ENCODE peak calls at places on chromosomes 6 and 20, in ten cellular contexts. V is colonic mucosa, S is fibroblast of lung, R is AG10803, B is ACHN, H is mesothelial cell of epicardium, Z is sciatic nerve, L is foreskin melanocyte, U is NCI-H226, P is substantia nigra. K is an unnamed sample.

GRCh38 chr6:41636803-41637178 is 1.5 kb upstream of the MDFI start:
- DNase-seq in V (peak), S (peak), R (no peak), B (peak), H (no peak), Z (no peak), L (no peak), U (peak), P (no peak), K (peak)

GRCh38 chr20:61581825-61582188 is 329.7 kb downstream of the CDH4 start:
- DNase-seq in V (no peak), S (no peak), R (no peak), B (no peak), H (no peak), Z (no peak), L (no peak), U (no peak), P (no peak), K (peak)

GRCh38 chr6:54366647-54367327 is 58.5 kb downstream of the TINAG start:
- DNase-seq in V (no peak), S (peak), R (no peak), B (no peak), H (no peak), Z (no peak), L (no peak), U (peak), P (no peak), K (no peak)

GRCh38 chr6:72084992-72085569 is 198.7 kb downstream of the RIMS1 start:
- DNase-seq in V (no peak), S (peak), R (peak), B (peak), H (no peak), Z (no peak), L (peak), U (no peak), P (no peak), K (peak)

GRCh38 chr6:41767112-41767946 is 12.4 kb downstream of the FRS3 start:
- DNase-seq in V (peak), S (peak), R (peak), B (no peak), H (no peak), Z (no peak), L (peak), U (peak), P (no peak), K (peak)

GRCh38 chr20:59434950-59435349 is 134.5 kb downstream of the EDN3 start:
- DNase-seq in V (no peak), S (no peak), R (no peak), B (no peak), H (no peak), Z (no peak), L (no peak), U (no peak), P (no peak), K (no peak)

GRCh38 chr20:52805128-52805527 is 167.0 kb upstream of the TSHZ2 start:
- DNase-seq in V (no peak), S (no peak), R (no peak), B (no peak), H (no peak), Z (no peak), L (no peak), U (no peak), P (no peak), K (no peak)

GRCh38 chr20:19945732-19946670 is 71.2 kb upstream of the NAA20 start:
- DNase-seq in V (peak), S (peak), R (no peak), B (no peak), H (no peak), Z (no peak), L (no peak), U (no peak), P (no peak), K (no peak)

GRCh38 chr6:162512744-162513143 is 214.8 kb downstream of the PRKN start:
- DNase-seq in V (no peak), S (no peak), R (no peak), B (no peak), H (no peak), Z (no peak), L (no peak), U (no peak), P (no peak), K (no peak)

GRCh38 chr20:53245581-53245980 is 273.4 kb downstream of the TSHZ2 start:
- DNase-seq in V (no peak), S (no peak), R (no peak), B (no peak), H (no peak), Z (no peak), L (no peak), U (no peak), P (no peak), K (no peak)

GRCh38 chr6:32852018-32852843 is 1.3 kb downstream of the TAP1 start:
- DNase-seq in V (peak), S (peak), R (peak), B (no peak), H (no peak), Z (peak), L (no peak), U (no peak), P (no peak), K (no peak)

GRCh38 chr6:67884442-67884841 is 750.6 kb upstream of the ADGRB3 start:
- DNase-seq in V (no peak), S (no peak), R (no peak), B (no peak), H (no peak), Z (no peak), L (no peak), U (no peak), P (no peak), K (no peak)

GRCh38 chr6:148074291-148074690 is 268.3 kb upstream of the SASH1 start:
- DNase-seq in V (no peak), S (no peak), R (no peak), B (no peak), H (no peak), Z (no peak), L (no peak), U (no peak), P (no peak), K (no peak)

GRCh38 chr6:164266851-164267250 is 852.3 kb downstream of the QKI start:
- DNase-seq in V (no peak), S (no peak), R (no peak), B (no peak), H (no peak), Z (no peak), L (no peak), U (no peak), P (no peak), K (no peak)

GRCh38 chr20:45470939-45471338 is 1.4 kb downstream of the WFDC2 start:
- DNase-seq in V (no peak), S (no peak), R (no peak), B (peak), H (no peak), Z (no peak), L (no peak), U (no peak), P (no peak), K (peak)

GRCh38 chr6:74671558-74672025 is 534.3 kb downstream of the COL12A1 start:
- DNase-seq in V (no peak), S (peak), R (peak), B (no peak), H (no peak), Z (no peak), L (no peak), U (no peak), P (no peak), K (no peak)

GRCh38 chr6:9126845-9127560 is 691.7 kb upstream of the SLC35B3 start:
- DNase-seq in V (no peak), S (peak), R (peak), B (peak), H (no peak), Z (no peak), L (peak), U (peak), P (no peak), K (no peak)

GRCh38 chr6:111789593-111789992 is 83.7 kb downstream of the FYN start:
- DNase-seq in V (no peak), S (peak), R (peak), B (no peak), H (no peak), Z (no peak), L (peak), U (no peak), P (no peak), K (no peak)

GRCh38 chr20:34516874-34517542 is 786 bp downstream of the DYNLRB1 start:
- DNase-seq in V (peak), S (no peak), R (peak), B (peak), H (no peak), Z (no peak), L (no peak), U (no peak), P (no peak), K (peak)

GRCh38 chr6:131792091-131792496 is 15.7 kb upstream of the ENPP1 start:
- DNase-seq in V (no peak), S (peak), R (peak), B (peak), H (no peak), Z (no peak), L (no peak), U (peak), P (no peak), K (peak)

GRCh38 chr6:166952567-166953464 is 3.5 kb downstream of the RNASET2 start:
- DNase-seq in V (no peak), S (no peak), R (no peak), B (no peak), H (no peak), Z (no peak), L (no peak), U (no peak), P (no peak), K (no peak)

GRCh38 chr20:58399926-58400325 is 10.9 kb downstream of the VAPB start:
- DNase-seq in V (no peak), S (no peak), R (no peak), B (no peak), H (no peak), Z (no peak), L (no peak), U (no peak), P (no peak), K (no peak)

GRCh38 chr6:55758156-55758942 is 117.0 kb downstream of the BMP5 start:
- DNase-seq in V (no peak), S (peak), R (peak), B (no peak), H (no peak), Z (no peak), L (peak), U (peak), P (no peak), K (no peak)

GRCh38 chr6:6781877-6782236 is 193.3 kb downstream of the LY86 start:
- DNase-seq in V (no peak), S (no peak), R (peak), B (no peak), H (no peak), Z (no peak), L (no peak), U (no peak), P (no peak), K (no peak)

GRCh38 chr6:36627801-36628246 is 33.7 kb downstream of the SRSF3 start:
- DNase-seq in V (peak), S (peak), R (peak), B (peak), H (no peak), Z (peak), L (no peak), U (peak), P (no peak), K (no peak)

GRCh38 chr6:45480697-45481415 is 103.1 kb upstream of the SUPT3H start:
- DNase-seq in V (no peak), S (no peak), R (peak), B (no peak), H (no peak), Z (no peak), L (peak), U (no peak), P (no peak), K (no peak)

GRCh38 chr6:27861861-27862260 is 50.3 kb downstream of the OR2B2 start:
- DNase-seq in V (no peak), S (no peak), R (no peak), B (no peak), H (no peak), Z (no peak), L (no peak), U (no peak), P (no peak), K (no peak)

GRCh38 chr6:150490586-150490985 is 109.1 kb upstream of the PLEKHG1 start:
- DNase-seq in V (no peak), S (no peak), R (no peak), B (no peak), H (no peak), Z (no peak), L (no peak), U (no peak), P (no peak), K (peak)

K was measured in mesendoderm.